ENCODE peak calls at places on chromosomes 13 and 19, in five cellular contexts. P is left ventricle myocardium inferior; T is neural crest cell; B is nephron progenitor cell; G is naive thymus-derived CD4-positive, alpha-beta T cell. I is an unnamed sample.

GRCh38 chr19:41707502-41707812 is 969 bp upstream of the CEACAM5 start:
- DNase-seq in P (no peak), T (no peak), B (no peak), G (no peak), I (no peak)

GRCh38 chr13:111429064-111429558 is 108.7 kb downstream of the TEX29 start:
- DNase-seq in P (no peak), T (peak; percentile 67), B (peak; percentile 70), G (peak; percentile 52), I (peak; percentile 87)

GRCh38 chr19:40805258-40805868 is 6.4 kb downstream of the EGLN2 start:
- DNase-seq in P (no peak), T (no peak), B (no peak), G (peak; percentile 51), I (no peak)

GRCh38 chr13:87778128-87778527 is 107.0 kb downstream of the SLITRK5 start:
- DNase-seq in P (no peak), T (no peak), B (no peak), G (no peak), I (no peak)

GRCh38 chr13:113903361-113903760 is 39.5 kb upstream of the GAS6 start:
- DNase-seq in P (no peak), T (no peak), B (no peak), G (no peak), I (no peak)

GRCh38 chr19:13859361-13859880 is 17.5 kb upstream of the NANOS3 start:
- DNase-seq in P (no peak), T (no peak), B (no peak), G (no peak), I (no peak)

GRCh38 chr13:113976711-113977684 is 3.1 kb upstream of the C13orf46 start:
- DNase-seq in P (no peak), T (no peak), B (no peak), G (no peak), I (peak; percentile 64)

GRCh38 chr13:52454459-52454824 is 836 bp upstream of the CKAP2 start:
- DNase-seq in P (no peak), T (no peak), B (no peak), G (no peak), I (no peak)

GRCh38 chr13:45630791-45631190 is 15.3 kb upstream of the ERICH6B start:
- DNase-seq in P (no peak), T (no peak), B (no peak), G (no peak), I (no peak)

GRCh38 chr13:106143930-106144709 is 391.3 kb downstream of the EFNB2 start:
- DNase-seq in P (no peak), T (no peak), B (no peak), G (no peak), I (peak; percentile 27)

GRCh38 chr13:40911341-40911740 is 107.8 kb downstream of the ELF1 start:
- DNase-seq in P (no peak), T (no peak), B (no peak), G (no peak), I (no peak)

GRCh38 chr13:80454245-80454644 is 113.3 kb upstream of the SPRY2 start:
- DNase-seq in P (no peak), T (no peak), B (no peak), G (peak; percentile 18), I (no peak)

GRCh38 chr13:110346661-110347067 is 39.6 kb downstream of the COL4A2 start:
- DNase-seq in P (no peak), T (no peak), B (no peak), G (no peak), I (no peak)

GRCh38 chr13:31920301-31920818 is 111.2 kb upstream of the FRY start:
- DNase-seq in P (no peak), T (no peak), B (no peak), G (no peak), I (no peak)